ENCODE peak calls at places on chromosome 9, in seven cellular contexts. L is prostate gland, D is GM23338, M is HCT116, B is transverse colon, E is HL-60, F is GM12891. V is an unnamed sample.

GRCh38 chr9:101566904-101567724 is 27.7 kb downstream of the PPP3R2 start:
- DNase-seq in M (peak), D (peak), B (no peak), F (no peak), E (peak), L (peak), V (no peak)

GRCh38 chr9:137745541-137745991 is 126.8 kb downstream of the EHMT1 start:
- DNase-seq in M (peak), D (no peak), B (peak), E (peak), L (peak), F (peak), V (peak)

GRCh38 chr9:69412741-69413150 is 87.7 kb downstream of the ENTREP1 start:
- DNase-seq in E (no peak), D (peak), B (peak), L (no peak), F (no peak), M (peak), V (no peak)

GRCh38 chr9:91164724-91165520 is 196.8 kb downstream of the AUH start:
- DNase-seq in F (no peak), B (peak), E (peak), D (no peak), M (peak), L (no peak), V (no peak)

GRCh38 chr9:116899337-116900006 is 212.4 kb downstream of the TRIM32 start:
- DNase-seq in L (no peak), M (no peak), D (peak), B (no peak), E (no peak), F (no peak), V (no peak)

GRCh38 chr9:73889023-73889422 is 608.1 kb upstream of the RORB start:
- DNase-seq in F (no peak), L (no peak), M (no peak), B (no peak), E (no peak), D (no peak), V (no peak)

GRCh38 chr9:69824497-69825252 is 4.1 kb downstream of the CFAP95 start:
- DNase-seq in L (no peak), E (no peak), M (no peak), D (no peak), F (no peak), B (no peak), V (no peak)

GRCh38 chr9:1837453-1838084 is 177.6 kb upstream of the SMARCA2 start:
- DNase-seq in F (peak), M (no peak), E (peak), L (peak), B (peak), D (peak), V (peak)

GRCh38 chr9:82144803-82145202 is 156.2 kb downstream of the SPATA31D1 start:
- DNase-seq in E (no peak), F (no peak), B (no peak), D (no peak), L (no peak), M (no peak), V (no peak)

GRCh38 chr9:74078647-74079046 is 418.5 kb upstream of the RORB start:
- DNase-seq in B (no peak), F (no peak), M (no peak), L (no peak), E (no peak), D (no peak), V (no peak)

GRCh38 chr9:76713371-76713770 is 50.9 kb upstream of the PCA3 start:
- DNase-seq in E (no peak), F (no peak), B (no peak), L (no peak), M (no peak), D (no peak), V (no peak)

GRCh38 chr9:112925058-112925641 is 34.5 kb upstream of the SLC46A2 start:
- DNase-seq in M (peak), E (peak), D (peak), B (no peak), F (no peak), L (no peak), V (no peak)

GRCh38 chr9:124344291-124345050 is 70.8 kb downstream of the PSMB7 start:
- DNase-seq in M (no peak), E (no peak), L (no peak), D (no peak), B (no peak), F (no peak), V (no peak)
- TF ChIP-seq POLR2AphosphoS5 in M (no peak), E (no peak), L (no peak), D (no peak), B (no peak), F (no peak), V (peak)

DNA sequence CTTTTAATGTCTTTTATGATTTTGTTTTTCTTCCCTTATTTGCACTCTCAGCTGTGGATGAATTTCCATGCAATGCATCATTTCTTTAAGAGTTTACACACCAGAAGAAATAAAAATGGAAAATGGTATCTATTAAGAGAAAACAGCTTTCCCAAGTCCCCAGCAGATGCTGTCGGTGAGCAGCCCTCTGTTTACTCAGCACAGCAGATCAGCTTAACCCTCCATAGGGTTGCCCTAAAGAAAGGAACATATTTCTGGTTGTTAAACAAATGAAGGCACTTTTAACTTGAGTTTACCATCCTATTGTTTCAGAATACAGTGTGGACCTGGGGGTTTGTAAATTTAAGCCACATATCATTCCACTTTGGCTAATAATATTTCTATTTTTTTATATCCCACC is 66.0 kb downstream of the IZUMO3 start:
- DNase-seq in M (no peak), B (no peak), D (no peak), F (no peak), L (no peak), E (no peak), V (no peak)
- TF ChIP-seq POLR2AphosphoS5 in M (no peak), B (no peak), D (no peak), F (no peak), L (no peak), E (no peak), V (no peak)

GRCh38 chr9:79213417-79214125 is 358.2 kb upstream of the TLE4 start:
- DNase-seq in B (no peak), D (no peak), F (no peak), E (no peak), L (no peak), M (no peak), V (no peak)

GRCh38 chr9:79210541-79211243 is 361.1 kb upstream of the TLE4 start:
- DNase-seq in M (no peak), B (no peak), L (no peak), F (no peak), D (no peak), E (no peak), V (no peak)

DNA sequence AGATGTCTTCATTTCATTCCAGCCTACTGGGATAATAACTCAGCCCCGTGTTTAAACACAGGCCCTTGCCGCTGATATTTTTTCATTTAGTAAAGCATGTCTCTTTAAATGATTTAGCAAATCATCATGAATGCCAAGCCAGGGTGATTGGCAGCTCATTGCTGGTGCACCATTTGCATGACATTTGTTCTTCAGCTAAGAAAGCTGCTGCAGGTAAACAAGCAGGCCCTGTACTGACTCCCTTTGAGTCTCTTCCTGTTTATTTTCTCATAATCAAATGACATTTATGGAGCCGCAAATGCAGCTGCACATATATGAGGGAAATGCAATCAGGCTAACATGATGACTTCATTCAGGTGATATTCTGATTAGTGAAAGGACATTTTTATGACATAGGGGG is 362.8 kb upstream of the TLE4 start:
- DNase-seq in F (no peak), E (no peak), M (no peak), L (no peak), B (no peak), D (peak), V (no peak)
- TF ChIP-seq POLR2AphosphoS5 in F (no peak), E (no peak), M (no peak), L (no peak), B (no peak), D (no peak), V (no peak)

GRCh38 chr9:35054871-35055644 is 17.4 kb downstream of the VCP start:
- DNase-seq in F (no peak), E (no peak), B (no peak), D (no peak), L (no peak), M (no peak), V (no peak)
- TF ChIP-seq POLR2AphosphoS5 in F (peak), E (no peak), B (no peak), D (no peak), L (no peak), M (no peak), V (peak)

GRCh38 chr9:88808019-88808656 is 183.1 kb upstream of the S1PR3 start:
- DNase-seq in E (peak), D (no peak), F (no peak), B (no peak), L (no peak), M (no peak), V (no peak)
- TF ChIP-seq POLR2AphosphoS5 in E (no peak), D (no peak), F (no peak), B (no peak), L (no peak), M (no peak), V (no peak)